ENCODE peak calls at places on chromosome X, in four cellular contexts. One of them, this sample, is unnamed. For H3K27me3, the result is how much of the 10 kb centered on the place peaks cover.

GRCh38 chrX:110218591-110218990 is 99.3 kb downstream of the AMMECR1 start:
- DNase-seq in CD8-positive, alpha-beta T cell: no peak
- DNase-seq in left lung: no peak
- DNase-seq in H1: no peak
- DNase-seq in this sample: no peak

GRCh38 chrX:74458738-74459137 is 37.4 kb downstream of the SLC16A2 start:
- DNase-seq in CD8-positive, alpha-beta T cell: no peak
- DNase-seq in left lung: no peak
- DNase-seq in H1: no peak
- DNase-seq in this sample: no peak

GRCh38 chrX:43949669-43950068 is 23.5 kb downstream of the NDP start:
- DNase-seq in CD8-positive, alpha-beta T cell: peak
- DNase-seq in left lung: no peak
- DNase-seq in H1: peak
- DNase-seq in this sample: peak

GRCh38 chrX:23660766-23661132 is 6.5 kb upstream of the PRDX4 start:
- DNase-seq in CD8-positive, alpha-beta T cell: no peak
- DNase-seq in left lung: no peak
- DNase-seq in H1: no peak
- DNase-seq in this sample: no peak

GRCh38 chrX:154056739-154057367 is 37.2 kb upstream of the IRAK1 start:
- DNase-seq in CD8-positive, alpha-beta T cell: no peak
- DNase-seq in left lung: no peak
- DNase-seq in H1: no peak
- DNase-seq in this sample: no peak

GRCh38 chrX:43357741-43358140 is 298.4 kb upstream of the MAOA start:
- DNase-seq in CD8-positive, alpha-beta T cell: no peak
- DNase-seq in left lung: no peak
- DNase-seq in H1: no peak
- DNase-seq in this sample: no peak

GRCh38 chrX:24099394-24099793 is 44.6 kb downstream of the EIF2S3 start:
- DNase-seq in CD8-positive, alpha-beta T cell: no peak
- DNase-seq in left lung: no peak
- DNase-seq in H1: no peak
- DNase-seq in this sample: no peak

GRCh38 chrX:10235851-10236250 is 79.1 kb downstream of the CLCN4 start:
- DNase-seq in CD8-positive, alpha-beta T cell: no peak
- DNase-seq in left lung: no peak
- DNase-seq in H1: no peak
- DNase-seq in this sample: no peak

GRCh38 chrX:97751016-97751415 is 867.3 kb downstream of the RPA4 start:
- DNase-seq in CD8-positive, alpha-beta T cell: no peak
- DNase-seq in left lung: no peak
- DNase-seq in H1: no peak
- DNase-seq in this sample: no peak

GRCh38 chrX:97751735-97752134 is 868.0 kb downstream of the RPA4 start:
- DNase-seq in CD8-positive, alpha-beta T cell: no peak
- DNase-seq in left lung: no peak
- DNase-seq in H1: no peak
- DNase-seq in this sample: no peak

DNA sequence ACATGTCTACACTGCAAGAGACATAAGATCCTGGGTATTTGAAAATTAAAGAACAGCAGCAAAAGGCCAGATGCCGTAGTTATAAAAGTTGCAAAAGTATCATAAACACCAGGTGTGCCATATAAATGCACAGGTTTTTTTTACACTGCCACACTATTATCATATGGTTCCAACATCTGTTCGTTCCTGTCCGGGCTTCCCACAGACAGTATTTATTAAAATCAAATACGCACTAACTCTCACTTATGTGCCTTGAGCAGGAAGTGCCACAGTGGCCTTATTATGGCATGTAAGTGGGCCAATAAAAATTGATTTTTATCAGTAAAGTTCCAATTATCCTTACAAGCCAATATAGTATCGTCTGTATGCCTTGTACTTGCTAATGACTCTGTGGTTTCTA is 873.2 kb downstream of the RPA4 start:
- DNase-seq in CD8-positive, alpha-beta T cell: no peak
- DNase-seq in left lung: no peak
- DNase-seq in H1: no peak
- DNase-seq in this sample: no peak
- H3K27me3 ChIP-seq in CD8-positive, alpha-beta T cell: under half
- H3K27me3 ChIP-seq in left lung: under half
- H3K27me3 ChIP-seq in H1: under half
- H3K27me3 ChIP-seq in this sample: under half

GRCh38 chrX:135535077-135535630 is 14.7 kb downstream of the INTS6L start:
- DNase-seq in CD8-positive, alpha-beta T cell: no peak
- DNase-seq in left lung: no peak
- DNase-seq in H1: no peak
- DNase-seq in this sample: no peak
- H3K27me3 ChIP-seq in CD8-positive, alpha-beta T cell: under half
- H3K27me3 ChIP-seq in left lung: under half
- H3K27me3 ChIP-seq in H1: under half
- H3K27me3 ChIP-seq in this sample: under half

GRCh38 chrX:68867458-68868166 is 38.8 kb downstream of the EFNB1 start:
- DNase-seq in CD8-positive, alpha-beta T cell: no peak
- DNase-seq in left lung: no peak
- DNase-seq in H1: no peak
- DNase-seq in this sample: no peak
- H3K27me3 ChIP-seq in CD8-positive, alpha-beta T cell: under half
- H3K27me3 ChIP-seq in left lung: under half
- H3K27me3 ChIP-seq in H1: under half
- H3K27me3 ChIP-seq in this sample: under half

GRCh38 chrX:30620125-30620524 is 33.1 kb upstream of the GK start:
- DNase-seq in CD8-positive, alpha-beta T cell: no peak
- DNase-seq in left lung: no peak
- DNase-seq in H1: no peak
- DNase-seq in this sample: no peak
- H3K27me3 ChIP-seq in CD8-positive, alpha-beta T cell: under half
- H3K27me3 ChIP-seq in left lung: under half
- H3K27me3 ChIP-seq in H1: under half
- H3K27me3 ChIP-seq in this sample: under half

DNA sequence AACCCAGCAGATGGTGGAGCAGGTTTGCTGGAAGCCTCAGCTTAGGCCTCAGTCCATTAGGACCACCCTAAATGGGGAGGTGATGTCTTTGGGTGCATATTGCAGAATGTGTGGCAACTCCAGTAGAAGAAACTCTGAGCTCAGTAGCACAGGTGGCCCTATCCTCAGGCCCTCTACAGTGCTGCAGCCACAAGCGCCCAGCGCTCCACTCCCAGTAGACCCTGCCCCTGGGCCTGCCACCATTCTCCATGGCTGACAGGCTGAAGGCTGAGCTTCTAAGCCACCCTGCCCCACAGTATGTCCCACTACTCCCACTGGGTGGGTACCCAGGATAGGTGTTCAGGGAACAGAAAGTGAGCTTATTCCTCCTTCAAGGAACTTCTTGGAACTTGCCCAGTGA is 162.8 kb upstream of the MAMLD1 start:
- DNase-seq in CD8-positive, alpha-beta T cell: no peak
- DNase-seq in left lung: no peak
- DNase-seq in H1: no peak
- DNase-seq in this sample: no peak
- H3K27me3 ChIP-seq in CD8-positive, alpha-beta T cell: under half
- H3K27me3 ChIP-seq in left lung: under half
- H3K27me3 ChIP-seq in H1: under half
- H3K27me3 ChIP-seq in this sample: under half

GRCh38 chrX:8960809-8961413 is 73.0 kb downstream of the FAM9B start:
- DNase-seq in CD8-positive, alpha-beta T cell: no peak
- DNase-seq in left lung: no peak
- DNase-seq in H1: no peak
- DNase-seq in this sample: no peak

GRCh38 chrX:8955521-8955920 is 78.4 kb downstream of the FAM9B start:
- DNase-seq in CD8-positive, alpha-beta T cell: no peak
- DNase-seq in left lung: no peak
- DNase-seq in H1: no peak
- DNase-seq in this sample: no peak
- H3K27me3 ChIP-seq in CD8-positive, alpha-beta T cell: under half
- H3K27me3 ChIP-seq in left lung: under half
- H3K27me3 ChIP-seq in H1: under half
- H3K27me3 ChIP-seq in this sample: under half

GRCh38 chrX:11770320-11770719 is 12.3 kb downstream of the MSL3 start:
- DNase-seq in CD8-positive, alpha-beta T cell: peak
- DNase-seq in left lung: no peak
- DNase-seq in H1: no peak
- DNase-seq in this sample: no peak
- H3K27me3 ChIP-seq in CD8-positive, alpha-beta T cell: under half
- H3K27me3 ChIP-seq in left lung: under half
- H3K27me3 ChIP-seq in H1: under half
- H3K27me3 ChIP-seq in this sample: under half

GRCh38 chrX:87621697-87622096 is 104.1 kb downstream of the KLHL4 start:
- DNase-seq in CD8-positive, alpha-beta T cell: no peak
- DNase-seq in left lung: no peak
- DNase-seq in H1: no peak
- DNase-seq in this sample: no peak
- H3K27me3 ChIP-seq in CD8-positive, alpha-beta T cell: under half
- H3K27me3 ChIP-seq in left lung: under half
- H3K27me3 ChIP-seq in H1: under half
- H3K27me3 ChIP-seq in this sample: under half